ENCODE peak calls at places on chromosomes 3 and 15, in six cellular contexts. A, G, V, U, Z and J are unnamed samples.

GRCh38 chr3:12227833-12228232 is 61.0 kb upstream of the PPARG start:
- DNase-seq in A (no peak), G (no peak), V (no peak), U (no peak), Z (no peak), J (no peak)

GRCh38 chr3:101623656-101624055 is 49.7 kb downstream of the PCNP start:
- DNase-seq in A (no peak), G (no peak), V (no peak), U (no peak), Z (no peak), J (no peak)

GRCh38 chr3:113834983-113835382 is 3.6 kb upstream of the GRAMD1C start:
- DNase-seq in A (no peak), G (no peak), V (no peak), U (no peak), Z (no peak), J (no peak)

GRCh38 chr3:177521305-177521704 is 324.0 kb upstream of the TBL1XR1 start:
- DNase-seq in A (no peak), G (no peak), V (peak; percentile 94), U (no peak), Z (no peak), J (no peak)

GRCh38 chr3:179068779-179069530 is 2.7 kb downstream of the ZMAT3 start:
- DNase-seq in A (peak; percentile 5), G (peak; percentile 5), V (peak; percentile 24), U (no peak), Z (no peak), J (no peak)

GRCh38 chr3:66272016-66272415 is 51.2 kb downstream of the SLC25A26 start:
- DNase-seq in A (no peak), G (no peak), V (no peak), U (no peak), Z (no peak), J (no peak)

GRCh38 chr15:67067161-67067853 is 1.9 kb downstream of the SMAD3 start:
- DNase-seq in A (no peak), G (no peak), V (peak; percentile 47), U (no peak), Z (no peak), J (no peak)

GRCh38 chr3:154684021-154684420 is 254.0 kb upstream of the GPR149 start:
- DNase-seq in A (no peak), G (no peak), V (peak; percentile 31), U (no peak), Z (no peak), J (no peak)

GRCh38 chr3:136960838-136961836 is 3.4 kb downstream of the IL20RB start:
- DNase-seq in A (no peak), G (no peak), V (no peak), U (no peak), Z (no peak), J (no peak)

GRCh38 chr3:78506038-78506437 is 1261.8 kb downstream of the ROBO1 start:
- DNase-seq in A (no peak), G (no peak), V (no peak), U (no peak), Z (no peak), J (no peak)

GRCh38 chr3:158668506-158668905 is 3.9 kb downstream of the LXN start:
- DNase-seq in A (no peak), G (no peak), V (no peak), U (no peak), Z (no peak), J (no peak)

GRCh38 chr3:191641789-191642188 is 180.8 kb downstream of the PYDC2 start:
- DNase-seq in A (no peak), G (no peak), V (no peak), U (no peak), Z (no peak), J (no peak)

GRCh38 chr15:52642386-52643361 is 36.5 kb downstream of the ATOSA start:
- DNase-seq in A (no peak), G (no peak), V (no peak), U (no peak), Z (no peak), J (no peak)

GRCh38 chr15:33860749-33861148 is 107.5 kb upstream of the CHRM5 start:
- DNase-seq in A (no peak), G (no peak), V (no peak), U (no peak), Z (no peak), J (no peak)

GRCh38 chr15:70378126-70379031 is 280.7 kb upstream of the TLE3 start:
- DNase-seq in A (no peak), G (no peak), V (no peak), U (no peak), Z (peak; percentile 8), J (no peak)

GRCh38 chr15:68994149-68994548 is 20.3 kb upstream of the NOX5 start:
- DNase-seq in A (no peak), G (no peak), V (no peak), U (no peak), Z (no peak), J (no peak)

GRCh38 chr3:150216041-150216811 is 191.9 kb upstream of the TSC22D2 start:
- DNase-seq in A (no peak), G (no peak), V (no peak), U (peak; percentile 47), Z (no peak), J (no peak)

GRCh38 chr3:133896002-133896761 is 500 bp upstream of the RAB6B start:
- DNase-seq in A (no peak), G (no peak), V (no peak), U (no peak), Z (no peak), J (no peak)

GRCh38 chr15:78372880-78373279 is 32.7 kb downstream of the CRABP1 start:
- DNase-seq in A (no peak), G (no peak), V (peak; percentile 83), U (no peak), Z (no peak), J (no peak)

GRCh38 chr3:134104031-134104430 is 74.3 kb upstream of the SLCO2A1 start:
- DNase-seq in A (no peak), G (no peak), V (no peak), U (no peak), Z (no peak), J (no peak)

GRCh38 chr3:82085811-82086475 is 324.5 kb upstream of the GBE1 start:
- DNase-seq in A (no peak), G (no peak), V (no peak), U (no peak), Z (no peak), J (no peak)

GRCh38 chr3:83514130-83514914 is 1444.5 kb upstream of the CADM2 start:
- DNase-seq in A (no peak), G (no peak), V (no peak), U (no peak), Z (no peak), J (no peak)